ENCODE peak calls at places on chromosomes 7 and 10, in ten cellular contexts. T is prostate gland, Z is uterus, Y is hepatocyte, Q is cardiac fibroblast, R is AG04450, J is A549, D is foreskin fibroblast, P is choroid plexus epithelial cell, V is MG63. N is an unnamed sample.

GRCh38 chr10:131475043-131475442 is 163.5 kb upstream of the TCERG1L start:
- DNase-seq in J (no peak), Q (no peak), R (no peak), D (no peak), P (no peak), T (no peak), V (no peak), Z (no peak), Y (no peak), N (no peak)

GRCh38 chr10:102660891-102661613 is 16.8 kb downstream of the TRIM8 start:
- DNase-seq in D (peak), Y (peak), T (no peak), Z (peak), Q (peak), J (no peak), R (peak), V (no peak), P (peak), N (peak)

GRCh38 chr7:117992635-117993034 is 119.4 kb upstream of the CTTNBP2 start:
- DNase-seq in Q (no peak), T (no peak), D (no peak), V (no peak), R (no peak), Z (no peak), Y (no peak), P (no peak), J (no peak), N (no peak)

GRCh38 chr10:102646610-102647432 is 2.5 kb downstream of the TRIM8 start:
- DNase-seq in Y (peak), Z (peak), V (no peak), P (peak), T (peak), R (no peak), Q (peak), J (no peak), D (peak), N (peak)

GRCh38 chr7:25895792-25896171 is 256.2 kb upstream of the NFE2L3 start:
- DNase-seq in D (no peak), J (no peak), Y (no peak), R (no peak), Q (no peak), V (no peak), P (no peak), Z (no peak), T (no peak), N (no peak)

GRCh38 chr7:50304911-50305621 is 550 bp downstream of the IKZF1 start:
- DNase-seq in V (no peak), T (no peak), Y (no peak), Q (no peak), D (no peak), P (no peak), J (no peak), R (no peak), Z (no peak), N (no peak)

GRCh38 chr7:129741011-129741410 is 129.5 kb downstream of the NRF1 start:
- DNase-seq in P (no peak), R (no peak), Q (no peak), Y (no peak), Z (no peak), D (no peak), J (no peak), T (no peak), V (no peak), N (no peak)

GRCh38 chr10:7272008-7272407 is 138.8 kb downstream of the SFMBT2 start:
- DNase-seq in D (no peak), V (no peak), Q (no peak), Z (no peak), P (no peak), T (no peak), J (no peak), Y (no peak), R (no peak), N (no peak)

GRCh38 chr7:108299251-108300014 is 156.8 kb downstream of the NRCAM start:
- DNase-seq in T (no peak), R (no peak), J (peak), Z (no peak), P (peak), D (peak), V (no peak), Q (peak), Y (peak), N (peak)

GRCh38 chr10:90787906-90788491 is 69.8 kb downstream of the HTR7 start:
- DNase-seq in J (peak), T (no peak), Q (peak), P (peak), Y (peak), R (no peak), D (peak), V (no peak), Z (no peak), N (peak)

GRCh38 chr10:87658383-87658795 is 1.3 kb upstream of the PAPSS2 start:
- DNase-seq in T (no peak), Q (no peak), Y (no peak), R (no peak), D (no peak), P (peak), Z (no peak), J (peak), V (no peak), N (no peak)

GRCh38 chr10:130362308-130362761 is 226.1 kb downstream of the GLRX3 start:
- DNase-seq in T (no peak), V (no peak), J (no peak), Q (no peak), R (no peak), P (no peak), Z (no peak), Y (peak), D (no peak), N (no peak)

GRCh38 chr10:59301067-59301674 is 61.2 kb downstream of the FAM13C start:
- DNase-seq in T (no peak), J (no peak), R (no peak), V (no peak), Z (no peak), P (no peak), D (no peak), Q (no peak), Y (no peak), N (no peak)

GRCh38 chr10:19640864-19641263 is 175.4 kb upstream of the PLXDC2 start:
- DNase-seq in T (no peak), Q (no peak), D (no peak), R (no peak), Y (no peak), Z (no peak), P (no peak), J (no peak), V (no peak), N (no peak)

GRCh38 chr10:95467162-95467599 is 94.0 kb downstream of the SORBS1 start:
- DNase-seq in J (no peak), D (peak), Q (peak), Y (peak), P (peak), T (peak), Z (peak), R (no peak), V (no peak), N (no peak)

GRCh38 chr7:43311694-43312093 is 199.2 kb downstream of the HECW1 start:
- DNase-seq in Y (no peak), Q (no peak), P (no peak), T (no peak), Z (no peak), V (no peak), J (no peak), D (no peak), R (no peak), N (no peak)

GRCh38 chr10:104054430-104054829 is 31.2 kb downstream of the COL17A1 start:
- DNase-seq in P (no peak), V (peak), D (peak), Z (no peak), Y (no peak), T (no peak), Q (peak), J (peak), R (peak), N (peak)

GRCh38 chr10:125158528-125159485 is 1.6 kb downstream of the CTBP2 start:
- DNase-seq in D (peak), V (peak), T (no peak), Q (peak), R (no peak), J (peak), Z (peak), P (peak), Y (peak), N (peak)

GRCh38 chr10:7243873-7244272 is 167.0 kb downstream of the SFMBT2 start:
- DNase-seq in Y (no peak), D (no peak), V (no peak), R (no peak), T (no peak), P (no peak), Q (no peak), Z (no peak), J (no peak), N (no peak)

GRCh38 chr7:143901360-143901709 is 641 bp downstream of the TCAF1 start:
- DNase-seq in Y (peak), P (peak), D (peak), Z (peak), V (peak), T (peak), Q (peak), J (no peak), R (no peak), N (peak)

GRCh38 chr10:17744395-17744841 is 7.6 kb upstream of the TMEM236 start:
- DNase-seq in T (no peak), P (peak), R (no peak), Q (peak), Y (no peak), Z (no peak), D (no peak), V (no peak), J (no peak), N (no peak)

GRCh38 chr7:112060625-112061024 is 145.6 kb downstream of the DOCK4 start:
- DNase-seq in Y (no peak), T (no peak), P (no peak), V (no peak), Z (no peak), D (no peak), J (peak), R (no peak), Q (no peak), N (no peak)

GRCh38 chr10:55098452-55098851 is 297.4 kb upstream of the PCDH15 start:
- DNase-seq in V (no peak), D (no peak), Z (no peak), R (no peak), Q (no peak), Y (no peak), T (no peak), P (no peak), J (no peak), N (no peak)

GRCh38 chr10:26215923-26216576 is 524 bp upstream of the GAD2 start:
- DNase-seq in T (no peak), Q (peak), R (no peak), P (no peak), J (no peak), Y (peak), Z (no peak), D (no peak), V (peak), N (no peak)

GRCh38 chr7:87092568-87093091 is 33.2 kb upstream of the ELAPOR2 start:
- DNase-seq in R (no peak), Z (no peak), D (no peak), J (no peak), V (no peak), P (no peak), T (no peak), Y (no peak), Q (no peak), N (no peak)
- H3K4me3 ChIP-seq in R (no peak), Z (no peak), D (no peak), J (no peak), V (no peak), P (no peak), T (no peak), Y (no peak), Q (no peak), N (no peak)

GRCh38 chr7:107047902-107048782 is 3.6 kb downstream of the PRKAR2B start:
- DNase-seq in T (no peak), Z (no peak), V (no peak), Y (no peak), R (no peak), J (no peak), P (peak), D (peak), Q (no peak), N (no peak)
- H3K4me3 ChIP-seq in T (no peak), Z (no peak), V (no peak), Y (no peak), R (no peak), J (no peak), P (no peak), D (no peak), Q (no peak), N (no peak)

DNA sequence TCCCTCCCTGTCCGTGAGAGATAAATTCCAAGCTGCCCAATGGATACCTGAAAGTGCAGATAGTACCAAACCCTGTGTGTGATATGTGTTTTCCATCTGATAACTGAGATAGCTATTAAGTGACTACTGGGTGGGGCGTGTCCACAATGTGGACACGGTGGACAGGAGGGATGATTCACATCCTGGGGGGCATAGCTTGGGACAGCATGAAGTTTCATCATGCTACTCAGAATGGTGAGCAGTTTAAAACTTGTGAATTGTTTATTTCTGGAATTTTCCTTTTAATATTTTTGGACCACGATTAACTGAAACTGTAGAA is 158.6 kb downstream of the CREB5 start:
- DNase-seq in T (no peak), Q (no peak), V (peak), D (peak), Z (no peak), P (peak), J (no peak), R (no peak), Y (no peak), N (no peak)
- H3K4me3 ChIP-seq in T (no peak), Q (no peak), V (no peak), D (no peak), Z (no peak), P (no peak), J (no peak), R (no peak), Y (no peak), N (no peak)

GRCh38 chr7:137538361-137538762 is 194.8 kb upstream of the PTN start:
- DNase-seq in V (peak), P (peak), Y (no peak), J (no peak), Z (no peak), Q (peak), T (no peak), D (peak), R (peak), N (peak)
- H3K4me3 ChIP-seq in V (no peak), P (peak), Y (no peak), J (no peak), Z (no peak), Q (no peak), T (no peak), D (no peak), R (no peak), N (no peak)

GRCh38 chr10:61939575-61940301 is 38.2 kb downstream of the ARID5B start:
- DNase-seq in T (no peak), Q (peak), R (no peak), Y (no peak), J (peak), P (peak), Z (no peak), D (peak), V (no peak), N (peak)

GRCh38 chr10:61935085-61935484 is 33.6 kb downstream of the ARID5B start:
- DNase-seq in P (no peak), R (no peak), T (no peak), V (no peak), Q (peak), Z (no peak), Y (no peak), J (no peak), D (peak), N (no peak)

GRCh38 chr10:61936770-61937169 is 35.3 kb downstream of the ARID5B start:
- DNase-seq in P (no peak), V (no peak), Z (no peak), D (no peak), Y (no peak), T (no peak), J (no peak), R (no peak), Q (no peak), N (no peak)

GRCh38 chr10:61941202-61941651 is 39.7 kb downstream of the ARID5B start:
- DNase-seq in D (no peak), Y (no peak), R (no peak), V (no peak), Q (no peak), J (no peak), P (no peak), T (no peak), Z (no peak), N (no peak)

GRCh38 chr10:61937631-61938284 is 36.3 kb downstream of the ARID5B start:
- DNase-seq in R (no peak), V (peak), J (no peak), Z (no peak), P (peak), Q (peak), Y (no peak), T (peak), D (peak), N (peak)
- H3K4me3 ChIP-seq in R (no peak), V (no peak), J (no peak), Z (no peak), P (no peak), Q (no peak), Y (no peak), T (no peak), D (peak), N (no peak)

GRCh38 chr7:157627033-157627432 is 290.2 kb downstream of the DNAJB6 start:
- DNase-seq in V (no peak), D (no peak), Z (no peak), R (no peak), P (no peak), Q (no peak), J (no peak), T (no peak), Y (no peak), N (no peak)
- H3K4me3 ChIP-seq in V (no peak), D (no peak), Z (no peak), R (no peak), P (no peak), Q (no peak), J (no peak), T (no peak), Y (no peak), N (no peak)

GRCh38 chr7:114082567-114082933 is 163.7 kb upstream of the PPP1R3A start:
- DNase-seq in Y (no peak), Q (no peak), P (no peak), R (no peak), V (no peak), Z (no peak), J (no peak), T (no peak), D (no peak), N (no peak)
- H3K4me3 ChIP-seq in Y (peak), Q (no peak), P (peak), R (peak), V (peak), Z (peak), J (no peak), T (no peak), D (peak), N (peak)

DNA sequence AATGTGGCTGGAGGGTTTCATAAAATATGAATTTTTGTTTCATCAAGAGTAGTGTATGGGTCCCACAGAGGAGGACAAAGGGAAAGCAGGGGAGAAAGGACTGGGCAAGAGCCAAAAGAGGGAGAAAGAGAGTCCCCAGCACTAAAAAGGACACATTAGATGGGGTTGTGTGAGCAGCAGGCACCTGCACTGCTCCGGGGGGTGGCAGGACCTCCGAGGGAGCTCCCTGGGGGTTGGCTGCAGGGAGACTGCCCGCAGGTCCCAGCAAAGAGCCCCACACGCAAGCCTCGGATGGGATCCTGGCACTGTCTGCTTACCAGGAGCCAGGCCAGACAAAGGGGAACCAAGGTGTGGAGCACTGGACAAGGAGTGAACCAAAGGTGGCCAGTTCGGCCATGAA is 65.5 kb upstream of the TMEM72 start:
- DNase-seq in D (no peak), P (no peak), Y (no peak), Q (no peak), R (no peak), J (no peak), V (no peak), T (no peak), Z (no peak), N (no peak)
- H3K4me3 ChIP-seq in D (no peak), P (no peak), Y (no peak), Q (no peak), R (no peak), J (no peak), V (no peak), T (no peak), Z (no peak), N (no peak)

GRCh38 chr7:87127019-87127418 is 25.2 kb upstream of the DMTF1 start:
- DNase-seq in P (no peak), R (no peak), J (no peak), T (no peak), Z (no peak), Y (no peak), Q (no peak), V (no peak), D (no peak), N (no peak)

GRCh38 chr7:87128883-87129282 is 23.4 kb upstream of the DMTF1 start:
- DNase-seq in P (no peak), Z (no peak), T (no peak), Q (no peak), V (no peak), D (peak), J (no peak), Y (peak), R (no peak), N (no peak)

GRCh38 chr7:87129836-87130235 is 22.4 kb upstream of the DMTF1 start:
- DNase-seq in Z (no peak), Y (no peak), J (no peak), R (no peak), Q (no peak), P (no peak), D (no peak), V (no peak), T (no peak), N (no peak)

GRCh38 chr7:87131806-87132205 is 20.4 kb upstream of the DMTF1 start:
- DNase-seq in Y (no peak), D (no peak), V (no peak), Q (peak), Z (no peak), P (no peak), J (no peak), R (no peak), T (no peak), N (no peak)

GRCh38 chr7:87129332-87129731 is 22.9 kb upstream of the DMTF1 start:
- DNase-seq in T (no peak), J (no peak), D (no peak), V (no peak), R (no peak), Q (no peak), Z (no peak), Y (no peak), P (no peak), N (no peak)
- H3K4me3 ChIP-seq in T (no peak), J (no peak), D (no peak), V (no peak), R (no peak), Q (no peak), Z (no peak), Y (no peak), P (no peak), N (no peak)

GRCh38 chr7:380724-381210 is 90.8 kb downstream of the FOXL3 start:
- DNase-seq in P (no peak), T (no peak), Z (no peak), V (no peak), Y (no peak), R (no peak), J (no peak), D (no peak), Q (no peak), N (no peak)

GRCh38 chr7:378551-379455 is 88.8 kb downstream of the FOXL3 start:
- DNase-seq in J (no peak), Z (peak), P (no peak), D (no peak), T (no peak), Y (no peak), V (no peak), Q (no peak), R (no peak), N (no peak)

GRCh38 chr7:378041-378420 is 88.1 kb downstream of the FOXL3 start:
- DNase-seq in T (no peak), Z (peak), V (no peak), R (no peak), Y (no peak), P (no peak), J (no peak), Q (no peak), D (no peak), N (no peak)

GRCh38 chr7:380226-380550 is 90.2 kb downstream of the FOXL3 start:
- DNase-seq in Z (peak), J (no peak), R (no peak), P (no peak), Y (no peak), Q (no peak), D (no peak), T (no peak), V (no peak), N (no peak)

DNA sequence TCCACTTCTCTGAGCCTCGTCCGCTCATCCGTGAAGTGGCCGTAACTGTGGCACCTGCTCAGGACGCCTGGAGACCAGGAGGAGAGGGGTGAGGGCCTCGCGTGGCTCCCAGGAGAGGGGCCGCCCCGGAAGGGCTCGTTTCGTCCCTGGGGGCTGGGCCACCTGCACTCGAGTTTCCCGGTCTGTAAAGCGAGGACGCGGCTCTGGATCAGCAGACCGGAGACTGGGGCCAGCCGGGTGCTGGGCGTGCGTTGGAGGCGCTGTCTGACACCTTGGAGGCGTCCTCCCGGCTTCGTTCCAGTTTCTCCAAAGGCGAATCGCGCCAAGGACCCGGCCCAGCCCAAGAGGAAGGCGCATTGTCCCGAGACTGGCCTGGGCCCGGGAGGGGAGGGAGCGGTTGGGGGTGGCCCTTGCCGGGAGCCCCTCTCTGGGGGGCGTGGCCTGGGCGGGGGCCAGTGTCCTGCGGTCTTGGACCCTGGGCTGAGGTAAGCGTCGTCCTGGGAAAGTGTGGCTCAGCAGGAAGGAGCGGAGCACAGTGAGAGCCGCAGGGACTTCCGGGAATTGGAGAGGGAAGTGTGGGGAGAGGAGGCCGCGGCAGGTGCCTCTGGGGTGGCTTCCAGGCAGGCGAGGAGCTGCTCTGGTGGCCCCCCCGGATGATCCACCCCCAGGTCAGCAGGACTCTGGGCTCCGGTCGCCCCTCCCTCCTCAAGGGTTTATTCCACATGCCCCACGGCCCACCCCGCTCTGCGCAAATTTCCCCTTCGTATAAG is 89.7 kb downstream of the FOXL3 start:
- DNase-seq in Q (no peak), J (no peak), P (no peak), R (no peak), V (no peak), Z (peak), T (no peak), D (no peak), Y (no peak), N (no peak)
- H3K4me3 ChIP-seq in Q (peak), J (no peak), P (no peak), R (no peak), V (no peak), Z (no peak), T (no peak), D (no peak), Y (no peak), N (no peak)

N was measured in fibroblast of the aortic adventitia.